ENCODE peak calls at places on chromosomes 6 and 20, in ten cellular contexts. I is left ventricle myocardium superior, G is hypothalamus, S is esophagus squamous epithelium, W is BJ, K is sigmoid colon, A is pancreas, H is progenitor cell of endocrine pancreas, L is renal cortical epithelial cell, P is uterus. D is an unnamed sample.

GRCh38 chr20:50369225-50370035 is 140.8 kb upstream of the PTPN1 start:
- DNase-seq in I (no peak), G (no peak), S (no peak), W (no peak), K (no peak), A (peak), H (no peak), L (no peak), P (no peak), D (peak)

GRCh38 chr6:170176621-170177382 is 114.1 kb downstream of the DLL1 start:
- DNase-seq in I (no peak), G (no peak), S (no peak), W (no peak), K (no peak), A (peak), H (no peak), L (no peak), P (peak), D (no peak)

GRCh38 chr6:74971631-74972030 is 234.2 kb downstream of the COL12A1 start:
- DNase-seq in I (no peak), G (no peak), S (no peak), W (no peak), K (no peak), A (no peak), H (no peak), L (no peak), P (no peak), D (no peak)

GRCh38 chr6:90860822-90861601 is 274.1 kb upstream of the MAP3K7 start:
- DNase-seq in I (no peak), G (no peak), S (no peak), W (no peak), K (no peak), A (no peak), H (no peak), L (no peak), P (no peak), D (no peak)

GRCh38 chr6:144657691-144658090 is 372.6 kb downstream of the UTRN start:
- DNase-seq in I (no peak), G (no peak), S (no peak), W (no peak), K (no peak), A (no peak), H (no peak), L (no peak), P (no peak), D (peak)

GRCh38 chr6:20202699-20203302 is 9.5 kb downstream of the MBOAT1 start:
- DNase-seq in I (no peak), G (no peak), S (no peak), W (no peak), K (no peak), A (no peak), H (no peak), L (peak), P (no peak), D (no peak)

GRCh38 chr6:44297063-44298038 is 15.8 kb downstream of the AARS2 start:
- DNase-seq in I (peak), G (peak), S (no peak), W (no peak), K (no peak), A (no peak), H (peak), L (no peak), P (peak), D (peak)

GRCh38 chr6:56869346-56869745 is 85.6 kb upstream of the BEND6 start:
- DNase-seq in I (no peak), G (no peak), S (no peak), W (no peak), K (no peak), A (no peak), H (no peak), L (no peak), P (no peak), D (no peak)

GRCh38 chr6:36920546-36920945 is 34.0 kb upstream of the PI16 start:
- DNase-seq in I (no peak), G (no peak), S (no peak), W (no peak), K (peak), A (no peak), H (no peak), L (no peak), P (no peak), D (no peak)

GRCh38 chr20:17460119-17460518 is 71.1 kb downstream of the BFSP1 start:
- DNase-seq in I (no peak), G (no peak), S (no peak), W (no peak), K (no peak), A (no peak), H (no peak), L (no peak), P (no peak), D (no peak)

GRCh38 chr6:163543311-163543710 is 128.8 kb downstream of the QKI start:
- DNase-seq in I (no peak), G (no peak), S (no peak), W (no peak), K (no peak), A (no peak), H (no peak), L (no peak), P (no peak), D (peak)

GRCh38 chr6:144480518-144480917 is 195.4 kb downstream of the UTRN start:
- DNase-seq in I (no peak), G (no peak), S (no peak), W (no peak), K (no peak), A (no peak), H (no peak), L (peak), P (no peak), D (no peak)

D was measured in NCI-H1105.